ENCODE peak calls at places on chromosomes 7 and 10, in four cellular contexts. B, G, D and L are unnamed samples.
A peak's percentile ranks its signal among the peaks of the same experiment; 100 is the strongest.

GRCh38 chr7:139431010-139431409 is 52.5 kb downstream of the KLRG2 start:
- DNase-seq in B (no peak), D (no peak), G (no peak), L (no peak)

GRCh38 chr7:25054849-25055248 is 70.2 kb downstream of the CYCS start:
- DNase-seq in B (no peak), G (no peak), D (no peak), L (no peak)

GRCh38 chr10:112663181-112663879 is 216.3 kb downstream of the VTI1A start:
- DNase-seq in D (no peak), G (no peak), B (no peak), L (no peak)

GRCh38 chr7:108204281-108204796 is 74.2 kb upstream of the LAMB4 start:
- DNase-seq in D (no peak), B (no peak), G (no peak), L (no peak)

GRCh38 chr10:97611473-97611872 is 21.8 kb downstream of the MORN4 start:
- DNase-seq in G (no peak), B (no peak), D (no peak), L (no peak)

GRCh38 chr10:34565934-34566333 is 249.2 kb downstream of the PARD3 start:
- DNase-seq in G (no peak), B (no peak), D (no peak), L (no peak)

GRCh38 chr10:43121444-43121843 is 16.8 kb upstream of the CSGALNACT2 start:
- DNase-seq in B (peak; percentile 7), D (peak; percentile 59), G (no peak), L (peak; percentile 65)

GRCh38 chr7:36777062-36777461 is 52.8 kb upstream of the AOAH start:
- DNase-seq in B (no peak), G (no peak), D (no peak), L (no peak)

GRCh38 chr7:97871659-97872024 is 566 bp downstream of the ASNS start:
- DNase-seq in B (no peak), D (no peak), G (no peak), L (no peak)

GRCh38 chr10:34551295-34551694 is 263.8 kb downstream of the PARD3 start:
- DNase-seq in D (no peak), G (no peak), B (no peak), L (no peak)

GRCh38 chr7:131618391-131618790 is 62.0 kb upstream of the PODXL start:
- DNase-seq in B (no peak), D (no peak), G (no peak), L (no peak)

GRCh38 chr7:79507161-79507560 is 53.7 kb upstream of the MAGI2 start:
- DNase-seq in G (no peak), D (no peak), B (no peak), L (no peak)

GRCh38 chr10:33697016-33697415 is 362.5 kb upstream of the NRP1 start:
- DNase-seq in B (no peak), D (no peak), G (no peak), L (no peak)

GRCh38 chr10:123614888-123615287 is 51.3 kb upstream of the GPR26 start:
- DNase-seq in G (peak; percentile 59), D (peak; percentile 76), B (peak; percentile 55), L (no peak)

GRCh38 chr10:95440756-95441546 is 120.2 kb downstream of the SORBS1 start:
- DNase-seq in B (no peak), D (no peak), G (no peak), L (no peak)

GRCh38 chr7:93025389-93025788 is 92.4 kb downstream of the SAMD9 start:
- DNase-seq in B (no peak), D (no peak), G (no peak), L (no peak)

GRCh38 chr7:98186452-98187137 is 24.6 kb upstream of the BHLHA15 start:
- DNase-seq in G (no peak), B (no peak), D (no peak), L (no peak)

GRCh38 chr7:1359051-1359400 is 100.2 kb downstream of the MICALL2 start:
- DNase-seq in D (peak; percentile 44), G (no peak), B (no peak), L (peak; percentile 46)

GRCh38 chr7:27161721-27162547 is 3.4 kb downstream of the HOXA9 start:
- DNase-seq in G (no peak), D (peak; percentile 75), B (peak; percentile 19), L (peak; percentile 5)

GRCh38 chr7:80666376-80666775 is 27.9 kb downstream of the CD36 start:
- DNase-seq in B (no peak), G (no peak), D (no peak), L (no peak)

GRCh38 chr10:132808568-132809236 is 22.8 kb upstream of the NKX6-2 start:
- DNase-seq in B (no peak), G (no peak), D (no peak), L (peak; percentile 35)

GRCh38 chr7:151595702-151596340 is 76.1 kb upstream of the RHEB start:
- DNase-seq in B (no peak), D (no peak), G (no peak), L (no peak)

GRCh38 chr10:19987931-19988330 is 171.7 kb downstream of the PLXDC2 start:
- DNase-seq in D (no peak), G (no peak), B (no peak), L (no peak)

GRCh38 chr7:77811895-77812685 is 13.5 kb downstream of the PHTF2 start:
- DNase-seq in G (no peak), B (no peak), D (no peak), L (no peak)

GRCh38 chr10:131689016-131689415 is 211.8 kb upstream of the PPP2R2D start:
- DNase-seq in D (peak; percentile 43), G (no peak), B (no peak), L (no peak)

GRCh38 chr7:43876976-43877745 is 7.8 kb upstream of the MRPS24 start:
- DNase-seq in B (no peak), D (no peak), G (no peak), L (no peak)

GRCh38 chr10:46530249-46531186 is 25.9 kb downstream of the GPRIN2 start:
- DNase-seq in D (peak; percentile 42), G (no peak), B (no peak), L (peak; percentile 39)

GRCh38 chr7:32357535-32358277 is 132.5 kb downstream of the LSM5 start:
- DNase-seq in B (no peak), G (no peak), D (no peak), L (no peak)
- TF ChIP-seq CTCF in B (no peak), G (no peak), D (no peak), L (no peak)

GRCh38 chr7:101342892-101343291 is 19.8 kb upstream of the COL26A1 start:
- DNase-seq in B (no peak), G (no peak), D (no peak), L (no peak)
- TF ChIP-seq CTCF in B (no peak), G (no peak), D (no peak), L (no peak)

DNA sequence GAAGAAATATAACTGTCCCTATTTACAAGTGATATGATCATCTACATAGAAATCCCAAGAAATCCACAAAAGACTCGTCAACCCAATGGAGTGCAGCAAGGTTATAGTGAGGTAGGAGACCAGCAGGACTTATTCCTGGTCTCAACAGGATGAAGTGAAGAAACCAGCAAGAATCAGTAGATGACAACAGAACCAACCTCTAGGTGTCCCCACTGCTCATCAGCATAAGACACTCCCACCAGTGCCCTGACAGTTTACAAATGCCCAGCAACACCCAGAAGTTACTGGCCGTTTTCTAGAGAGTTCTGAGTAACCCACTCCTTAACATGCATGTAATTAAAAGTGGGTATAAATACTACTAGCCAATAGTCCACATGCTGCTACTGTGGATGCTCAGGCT is 470.5 kb upstream of the LRRTM3 start:
- DNase-seq in B (no peak), D (no peak), G (no peak), L (no peak)
- TF ChIP-seq CTCF in B (no peak), D (no peak), G (no peak), L (no peak)

GRCh38 chr7:127478040-127478386 is 85.5 kb upstream of the ZNF800 start:
- DNase-seq in B (no peak), D (no peak), G (no peak), L (no peak)
- TF ChIP-seq CTCF in B (no peak), D (no peak), G (no peak), L (no peak)

DNA sequence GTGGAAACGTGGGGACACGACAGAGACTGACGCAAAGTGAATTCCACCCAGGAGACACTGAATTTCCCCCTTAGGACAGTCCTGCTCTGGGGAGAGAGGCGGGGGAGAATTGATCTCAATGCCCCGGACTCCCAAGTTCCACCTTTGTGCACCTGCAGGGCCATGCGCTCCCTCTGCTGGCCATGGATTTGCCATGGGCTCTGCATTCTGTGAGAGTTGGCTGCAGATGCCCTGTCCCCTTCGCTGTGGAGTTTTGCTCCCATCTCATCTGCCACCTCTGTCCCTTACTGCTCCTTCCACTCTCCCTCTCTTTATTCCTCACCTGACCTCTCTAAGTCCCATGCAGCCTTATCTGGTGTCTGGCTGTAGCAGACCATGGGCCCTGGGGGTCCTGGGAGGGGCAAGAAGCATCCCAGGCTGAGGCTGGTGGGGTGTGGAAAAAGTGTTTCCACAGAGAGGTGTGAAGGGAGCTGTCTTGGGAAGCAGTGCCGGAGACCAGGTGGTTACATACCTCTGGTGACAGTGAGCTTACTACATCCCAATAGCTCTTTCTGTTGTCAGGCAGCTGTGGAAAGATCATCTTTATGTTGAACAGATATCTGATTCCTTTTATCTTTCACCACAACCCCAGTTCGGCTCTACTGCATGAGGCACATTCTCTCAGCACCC is 14.3 kb downstream of the GHRHR start:
- DNase-seq in G (no peak), D (no peak), B (no peak), L (no peak)
- TF ChIP-seq CTCF in G (no peak), D (peak; percentile 71), B (no peak), L (no peak)

DNA sequence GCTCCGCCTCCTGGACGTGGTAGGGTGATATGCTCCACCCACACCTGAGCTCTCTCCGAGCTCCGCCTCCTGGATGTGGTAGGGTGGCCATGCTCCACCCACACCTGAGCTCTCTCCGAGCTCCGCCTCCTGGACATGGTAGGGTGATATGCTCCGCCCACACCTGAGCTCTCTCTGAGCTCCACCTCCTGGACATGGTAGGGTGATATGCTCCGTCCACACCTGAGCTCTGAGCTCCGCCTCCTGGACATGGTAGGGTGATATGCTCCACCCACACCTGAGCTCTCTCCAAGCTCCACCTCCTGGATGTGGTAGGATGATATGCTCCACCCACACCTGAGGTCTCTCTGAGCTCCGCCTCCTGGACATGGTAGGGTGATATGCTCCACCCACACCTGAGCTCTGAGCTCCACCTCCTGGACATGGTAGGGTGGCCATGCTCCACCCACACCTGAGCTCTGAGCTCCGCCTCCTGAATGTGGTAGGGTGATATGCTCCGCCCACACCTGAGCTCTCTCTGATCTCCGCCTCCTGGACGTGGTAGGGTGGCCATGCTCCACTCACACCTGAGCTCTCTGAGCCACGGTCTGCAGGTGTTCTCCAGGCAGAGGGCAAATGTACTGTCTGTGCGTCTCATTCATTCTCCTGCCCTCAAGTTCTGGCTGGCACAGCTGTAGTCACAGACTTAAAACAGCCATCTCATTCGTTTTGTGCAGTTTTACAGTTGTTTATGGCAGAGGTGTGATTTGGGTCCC is 252.4 kb downstream of the DIP2C start:
- DNase-seq in B (no peak), D (no peak), G (no peak), L (no peak)
- TF ChIP-seq CTCF in B (no peak), D (no peak), G (no peak), L (no peak)

GRCh38 chr7:7156663-7157062 is 25.7 kb upstream of the C1GALT1 start:
- DNase-seq in D (no peak), G (no peak), B (no peak), L (no peak)

GRCh38 chr7:7164590-7164989 is 17.8 kb upstream of the C1GALT1 start:
- DNase-seq in B (no peak), D (no peak), G (no peak), L (no peak)

GRCh38 chr7:7157177-7157886 is 25.0 kb upstream of the C1GALT1 start:
- DNase-seq in G (no peak), B (no peak), D (no peak), L (no peak)

GRCh38 chr7:7157887-7158271 is 24.5 kb upstream of the C1GALT1 start:
- DNase-seq in G (no peak), D (no peak), B (no peak), L (no peak)

GRCh38 chr7:7159063-7159645 is 23.2 kb upstream of the C1GALT1 start:
- DNase-seq in B (no peak), G (no peak), D (no peak), L (no peak)
- TF ChIP-seq CTCF in B (no peak), G (no peak), D (no peak), L (no peak)